ENCODE peak calls at places on chromosomes 5 and 9, in eight cellular contexts. O is SK-N-SH, D is mammary epithelial cell, R is endodermal cell, J is IMR-90, C is PC-3, Y is HCT116, P is fibroblast of lung. G is an unnamed sample.
A peak's percentile ranks its signal among the peaks of the same experiment; 100 is the strongest.

GRCh38 chr5:12017037-12017436 is 112.8 kb upstream of the CTNND2 start:
- DNase-seq in O (no peak), D (no peak), R (peak; percentile 45), J (no peak), C (no peak), Y (no peak), P (no peak), G (peak; percentile 2)

GRCh38 chr9:115000217-115000639 is 69.8 kb upstream of the TNFSF8 start:
- DNase-seq in O (no peak), D (no peak), R (no peak), J (no peak), C (no peak), Y (no peak), P (no peak), G (no peak)

GRCh38 chr5:116502616-116503015 is 72.0 kb downstream of the SEMA6A start:
- DNase-seq in O (no peak), D (no peak), R (peak; percentile 42), J (peak; percentile 17), C (no peak), Y (no peak), P (peak; percentile 69), G (no peak)

GRCh38 chr5:144698454-144698853 is 527.8 kb downstream of the KCTD16 start:
- DNase-seq in O (no peak), D (no peak), R (no peak), J (peak; percentile 24), C (peak; percentile 1), Y (no peak), P (no peak), G (no peak)

GRCh38 chr5:151079838-151080619 is 805 bp downstream of the TNIP1 start:
- DNase-seq in O (peak; percentile 52), D (peak; percentile 88), R (no peak), J (peak; percentile 82), C (peak; percentile 77), Y (no peak), P (peak; percentile 33), G (no peak)

GRCh38 chr9:99918134-99918533 is 11.7 kb downstream of the STX17 start:
- DNase-seq in O (no peak), D (no peak), R (no peak), J (no peak), C (no peak), Y (no peak), P (no peak), G (no peak)

GRCh38 chr5:33297760-33298216 is 143.0 kb upstream of the TARS1 start:
- DNase-seq in O (no peak), D (no peak), R (peak; percentile 51), J (no peak), C (no peak), Y (no peak), P (no peak), G (no peak)

GRCh38 chr5:142930395-142930794 is 160.2 kb downstream of the ARHGAP26 start:
- DNase-seq in O (no peak), D (no peak), R (no peak), J (no peak), C (no peak), Y (no peak), P (no peak), G (no peak)

GRCh38 chr9:133502112-133502511 is 22.6 kb downstream of the MYMK start:
- DNase-seq in O (no peak), D (no peak), R (no peak), J (no peak), C (no peak), Y (no peak), P (no peak), G (no peak)

GRCh38 chr5:123397538-123397937 is 25.7 kb downstream of the CEP120 start:
- DNase-seq in O (no peak), D (no peak), R (no peak), J (no peak), C (no peak), Y (no peak), P (no peak), G (no peak)
- H3K27ac ChIP-seq in O (no peak overlapping the region), D (no peak overlapping the region), R (no peak overlapping the region), J (no peak overlapping the region), C (no peak overlapping the region), Y (no peak overlapping the region), P (no peak overlapping the region), G (no peak overlapping the region)

GRCh38 chr5:77251921-77252320 is 41.4 kb downstream of the PDE8B start:
- DNase-seq in O (no peak), D (no peak), R (no peak), J (no peak), C (no peak), Y (no peak), P (no peak), G (no peak)
- H3K36me3 ChIP-seq in O (no peaks in the 10 kb centered on the region), D (no peaks in the 10 kb centered on the region), R (no peaks in the 10 kb centered on the region), J (no peaks in the 10 kb centered on the region), C (no peaks in the 10 kb centered on the region), Y (no peaks in the 10 kb centered on the region), P (no peaks in the 10 kb centered on the region), G (no peaks in the 10 kb centered on the region)

GRCh38 chr5:87127956-87128687 is 139.6 kb upstream of the RASA1 start:
- DNase-seq in O (no peak), D (peak; percentile 70), R (no peak), J (peak; percentile 43), C (peak; percentile 98), Y (no peak), P (no peak), G (no peak)
- H3K9ac ChIP-seq in O (peak overlapping the region; percentile 61), D (no peak overlapping the region), R (no peak overlapping the region), J (no peak overlapping the region), C (peak overlapping the region; percentile 6), Y (no peak overlapping the region), P (no peak overlapping the region), G (no peak overlapping the region)

GRCh38 chr9:109182550-109182939 is 15.5 kb upstream of the FRRS1L start:
- DNase-seq in O (no peak), D (no peak), R (no peak), J (no peak), C (no peak), Y (no peak), P (no peak), G (no peak)
- H3K27ac ChIP-seq in O (no peak overlapping the region), D (no peak overlapping the region), R (no peak overlapping the region), J (no peak overlapping the region), C (no peak overlapping the region), Y (no peak overlapping the region), P (no peak overlapping the region), G (no peak overlapping the region)

DNA sequence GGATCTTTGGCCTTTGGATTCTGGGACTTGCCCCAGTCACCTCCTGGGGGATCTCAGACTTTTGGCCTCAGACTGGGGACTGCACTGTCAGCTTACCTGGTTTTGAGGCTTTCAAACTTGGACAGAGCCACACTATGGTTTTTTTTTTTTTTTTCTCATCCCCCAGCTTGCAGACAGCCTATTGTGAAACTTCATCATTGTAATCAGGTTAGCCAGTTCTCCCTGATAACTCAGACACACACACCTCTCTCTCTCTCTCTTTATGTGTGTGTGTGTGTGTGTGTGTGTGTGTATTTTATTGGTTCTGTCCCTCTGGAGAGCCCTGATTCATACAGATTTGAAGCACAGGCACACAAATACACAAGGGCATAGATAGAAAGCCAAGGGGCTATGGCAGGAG is 20.7 kb upstream of the VCAN start:
- DNase-seq in O (no peak), D (peak; percentile 53), R (no peak), J (no peak), C (peak; percentile 47), Y (no peak), P (no peak), G (no peak)
- H3K36me3 ChIP-seq in O (no peaks in the 10 kb centered on the region), D (no peaks in the 10 kb centered on the region), R (no peaks in the 10 kb centered on the region), J (no peaks in the 10 kb centered on the region), C (no peaks in the 10 kb centered on the region), Y (no peaks in the 10 kb centered on the region), P (no peaks in the 10 kb centered on the region), G (no peaks in the 10 kb centered on the region)

DNA sequence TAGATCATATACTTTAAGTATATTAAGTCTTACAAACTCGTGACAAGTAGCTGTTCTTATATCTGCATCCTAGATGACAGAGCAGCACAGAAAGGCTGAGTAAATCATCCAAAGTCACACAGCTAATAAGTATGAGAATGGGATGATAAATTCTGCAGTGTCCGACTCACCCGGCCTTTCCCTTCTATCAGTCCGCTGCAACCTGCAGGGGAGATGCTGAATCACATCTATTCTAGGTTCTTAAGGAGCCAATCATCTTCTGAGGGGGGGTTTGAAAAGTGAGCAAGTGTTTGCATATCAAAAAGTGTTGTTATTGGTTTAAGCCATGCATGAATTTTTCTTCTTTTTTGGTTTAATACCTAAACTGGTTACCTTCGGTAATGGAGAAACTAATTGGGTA is 38.9 kb downstream of the ADAMTS16 start:
- DNase-seq in O (no peak), D (no peak), R (peak; percentile 64), J (no peak), C (peak; percentile 15), Y (no peak), P (no peak), G (no peak)
- H3K9ac ChIP-seq in O (no peak overlapping the region), D (no peak overlapping the region), R (no peak overlapping the region), J (no peak overlapping the region), C (no peak overlapping the region), Y (no peak overlapping the region), P (no peak overlapping the region), G (no peak overlapping the region)

GRCh38 chr5:433836-434235 is 9.1 kb upstream of the EXOC3 start:
- DNase-seq in O (no peak), D (no peak), R (peak; percentile 38), J (no peak), C (no peak), Y (no peak), P (no peak), G (no peak)
- H3K27ac ChIP-seq in O (no peak overlapping the region), D (no peak overlapping the region), R (no peak overlapping the region), J (no peak overlapping the region), C (no peak overlapping the region), Y (no peak overlapping the region), P (no peak overlapping the region), G (no peak overlapping the region)

GRCh38 chr9:18942801-18943200 is 90.2 kb downstream of the SAXO1 start:
- DNase-seq in O (no peak), D (no peak), R (no peak), J (no peak), C (no peak), Y (no peak), P (no peak), G (no peak)
- H3K36me3 ChIP-seq in O (no peaks in the 10 kb centered on the region), D (no peaks in the 10 kb centered on the region), R (no peaks in the 10 kb centered on the region), J (no peaks in the 10 kb centered on the region), C (no peaks in the 10 kb centered on the region), Y (no peaks in the 10 kb centered on the region), P (no peaks in the 10 kb centered on the region), G (no peaks in the 10 kb centered on the region)

GRCh38 chr9:129752915-129753724 is at the start of gene PTGES:
- DNase-seq in O (peak; percentile 86), D (peak; percentile 84), R (peak; percentile 89), J (peak; percentile 87), C (peak; percentile 75), Y (peak; percentile 40), P (peak; percentile 83), G (peak; percentile 79)
- H3K9ac ChIP-seq in O (no peak within 1 kb of the TSS), D (peak within 1 kb of the TSS; percentile 81), R (no peak within 1 kb of the TSS), J (peak within 1 kb of the TSS; percentile 41), C (peak within 1 kb of the TSS; percentile 81), Y (peak within 1 kb of the TSS; percentile 70), P (peak within 1 kb of the TSS; percentile 38), G (no peak within 1 kb of the TSS)